ENCODE peak calls at places on chromosome 9, in eight cellular contexts. R, T, Z, J, A, E, L and Y are unnamed samples.

GRCh38 chr9:127144670-127145458 is 22.4 kb upstream of the ANGPTL2 start:
- DNase-seq in E (no peak), Z (no peak), L (no peak), R (no peak), A (no peak), T (no peak), J (no peak), Y (no peak)

GRCh38 chr9:129143461-129143927 is 32.3 kb downstream of the PTPA start:
- DNase-seq in A (no peak), T (peak), L (no peak), J (peak), R (no peak), E (peak), Z (peak), Y (no peak)

GRCh38 chr9:126292736-126293521 is 33.7 kb upstream of the MVB12B start:
- DNase-seq in T (no peak), R (no peak), J (no peak), L (no peak), A (no peak), Z (no peak), E (no peak), Y (no peak)

GRCh38 chr9:96209407-96210031 is 92.5 kb downstream of the HSD17B3 start:
- DNase-seq in T (no peak), L (no peak), E (no peak), Z (peak), R (no peak), J (no peak), A (no peak), Y (peak)

GRCh38 chr9:95755421-95755730 is 120.1 kb upstream of the ERCC6L2 start:
- DNase-seq in L (no peak), A (no peak), J (no peak), Z (no peak), R (no peak), E (no peak), T (no peak), Y (no peak)

GRCh38 chr9:132410642-132411041 is 631 bp downstream of the CFAP77 start:
- DNase-seq in J (no peak), L (no peak), E (no peak), T (no peak), Z (no peak), A (peak), R (peak), Y (no peak)

GRCh38 chr9:135295556-135296300 is 183.9 kb upstream of the PPP1R26 start:
- DNase-seq in Z (no peak), L (no peak), E (no peak), R (no peak), J (no peak), T (no peak), A (no peak), Y (no peak)

GRCh38 chr9:91937031-91937430 is 13.0 kb downstream of the ROR2 start:
- DNase-seq in T (no peak), A (no peak), R (no peak), E (no peak), Z (no peak), J (no peak), L (no peak), Y (no peak)

GRCh38 chr9:69797680-69798079 is 22.9 kb upstream of the CFAP95 start:
- DNase-seq in R (no peak), E (no peak), T (no peak), L (no peak), Z (no peak), A (no peak), J (no peak), Y (no peak)

GRCh38 chr9:114775981-114776380 is 29.9 kb downstream of the TNFSF15 start:
- DNase-seq in A (no peak), J (no peak), L (no peak), R (no peak), Z (peak), E (no peak), T (no peak), Y (no peak)

GRCh38 chr9:86405926-86406325 is 51.7 kb upstream of the TUT7 start:
- DNase-seq in J (no peak), A (no peak), L (no peak), T (no peak), E (peak), Z (peak), R (no peak), Y (no peak)

GRCh38 chr9:13896047-13896446 is 417.9 kb downstream of the NFIB start:
- DNase-seq in Z (no peak), R (no peak), J (no peak), L (no peak), E (no peak), T (no peak), A (no peak), Y (no peak)

GRCh38 chr9:125121156-125121555 is 22.2 kb downstream of the SCAI start:
- DNase-seq in J (peak), L (no peak), Z (peak), E (no peak), R (no peak), A (no peak), T (no peak), Y (no peak)

GRCh38 chr9:127608104-127608966 is 3.7 kb upstream of the STXBP1 start:
- DNase-seq in Z (peak), E (no peak), J (peak), T (no peak), R (peak), A (peak), L (peak), Y (no peak)

GRCh38 chr9:78811562-78812276 is 514.8 kb downstream of the PSAT1 start:
- DNase-seq in E (no peak), T (no peak), L (no peak), J (peak), R (no peak), A (no peak), Z (peak), Y (no peak)

GRCh38 chr9:127793093-127793708 is 7.4 kb downstream of the CDK9 start:
- DNase-seq in T (no peak), Z (peak), R (no peak), L (no peak), E (no peak), J (no peak), A (no peak), Y (no peak)

GRCh38 chr9:18115131-18115530 is 358.8 kb upstream of the ADAMTSL1 start:
- DNase-seq in A (no peak), E (no peak), J (no peak), T (no peak), R (no peak), L (no peak), Z (peak), Y (no peak)

GRCh38 chr9:113913426-113914195 is 37.5 kb downstream of the ZNF618 start:
- DNase-seq in R (no peak), A (no peak), T (peak), L (no peak), E (no peak), Z (peak), J (no peak), Y (no peak)